ENCODE peak calls at places on chromosomes 16 and 17, in four cellular contexts. One of them, this sample, is unnamed.

GRCh38 chr17:64599187-64599676 is 62.9 kb downstream of the SMURF2 start:
- DNase-seq in esophagus muscularis mucosa: no peak
- DNase-seq in uterus: no peak
- DNase-seq in bronchial epithelial cell: no peak
- DNase-seq in this sample: no peak

GRCh38 chr16:28324235-28324886 is 32.0 kb downstream of the SBK1 start:
- DNase-seq in bronchial epithelial cell: peak; percentile 67
- DNase-seq in uterus: no peak
- DNase-seq in esophagus muscularis mucosa: no peak
- DNase-seq in this sample: no peak

GRCh38 chr17:66165537-66166123 is 26.3 kb downstream of the CEP112 start:
- DNase-seq in bronchial epithelial cell: peak; percentile 55
- DNase-seq in uterus: no peak
- DNase-seq in esophagus muscularis mucosa: no peak
- DNase-seq in this sample: no peak

GRCh38 chr16:82882982-82883863 is 256.5 kb downstream of the CDH13 start:
- DNase-seq in uterus: no peak
- DNase-seq in esophagus muscularis mucosa: peak; percentile 68
- DNase-seq in bronchial epithelial cell: no peak
- DNase-seq in this sample: no peak

GRCh38 chr16:72554935-72555334 is 383.0 kb upstream of the PMFBP1 start:
- DNase-seq in esophagus muscularis mucosa: no peak
- DNase-seq in uterus: no peak
- DNase-seq in bronchial epithelial cell: peak; percentile 51
- DNase-seq in this sample: no peak

GRCh38 chr17:36674278-36674650 is 72.9 kb downstream of the MRM1 start:
- DNase-seq in esophagus muscularis mucosa: no peak
- DNase-seq in bronchial epithelial cell: no peak
- DNase-seq in uterus: no peak
- DNase-seq in this sample: no peak

GRCh38 chr17:82445542-82445941 is 5.0 kb downstream of the CYBC1 start:
- DNase-seq in bronchial epithelial cell: no peak
- DNase-seq in esophagus muscularis mucosa: no peak
- DNase-seq in uterus: no peak
- DNase-seq in this sample: no peak

GRCh38 chr17:59901604-59902003 is 8.7 kb downstream of the RPS6KB1 start:
- DNase-seq in esophagus muscularis mucosa: no peak
- DNase-seq in bronchial epithelial cell: no peak
- DNase-seq in uterus: no peak
- DNase-seq in this sample: no peak

GRCh38 chr17:40542562-40543411 is 22.5 kb downstream of the CCR7 start:
- DNase-seq in uterus: peak; percentile 97
- DNase-seq in bronchial epithelial cell: peak; percentile 96
- DNase-seq in esophagus muscularis mucosa: peak; percentile 97
- DNase-seq in this sample: no peak

GRCh38 chr16:74100405-74101316 is 196.0 kb upstream of the PSMD7 start:
- DNase-seq in bronchial epithelial cell: no peak
- DNase-seq in uterus: no peak
- DNase-seq in esophagus muscularis mucosa: no peak
- DNase-seq in this sample: no peak

GRCh38 chr16:22670551-22670970 is 143.4 kb upstream of the HS3ST2 start:
- DNase-seq in uterus: no peak
- DNase-seq in bronchial epithelial cell: peak; percentile 18
- DNase-seq in esophagus muscularis mucosa: no peak
- DNase-seq in this sample: no peak

GRCh38 chr16:57446530-57447141 is 549 bp downstream of the CIAPIN1 start:
- DNase-seq in esophagus muscularis mucosa: no peak
- DNase-seq in bronchial epithelial cell: peak; percentile 24
- DNase-seq in uterus: peak; percentile 31
- DNase-seq in this sample: no peak

GRCh38 chr17:39325528-39326240 is 75.7 kb downstream of the FBXL20 start:
- DNase-seq in bronchial epithelial cell: no peak
- DNase-seq in esophagus muscularis mucosa: no peak
- DNase-seq in uterus: no peak
- DNase-seq in this sample: no peak

GRCh38 chr17:81954131-81955057 is 6.6 kb downstream of the NOTUM start:
- DNase-seq in bronchial epithelial cell: no peak
- DNase-seq in uterus: no peak
- DNase-seq in esophagus muscularis mucosa: no peak
- DNase-seq in this sample: no peak

GRCh38 chr16:14146445-14146844 is 75.3 kb downstream of the MRTFB start:
- DNase-seq in esophagus muscularis mucosa: no peak
- DNase-seq in uterus: no peak
- DNase-seq in bronchial epithelial cell: no peak
- DNase-seq in this sample: no peak

DNA sequence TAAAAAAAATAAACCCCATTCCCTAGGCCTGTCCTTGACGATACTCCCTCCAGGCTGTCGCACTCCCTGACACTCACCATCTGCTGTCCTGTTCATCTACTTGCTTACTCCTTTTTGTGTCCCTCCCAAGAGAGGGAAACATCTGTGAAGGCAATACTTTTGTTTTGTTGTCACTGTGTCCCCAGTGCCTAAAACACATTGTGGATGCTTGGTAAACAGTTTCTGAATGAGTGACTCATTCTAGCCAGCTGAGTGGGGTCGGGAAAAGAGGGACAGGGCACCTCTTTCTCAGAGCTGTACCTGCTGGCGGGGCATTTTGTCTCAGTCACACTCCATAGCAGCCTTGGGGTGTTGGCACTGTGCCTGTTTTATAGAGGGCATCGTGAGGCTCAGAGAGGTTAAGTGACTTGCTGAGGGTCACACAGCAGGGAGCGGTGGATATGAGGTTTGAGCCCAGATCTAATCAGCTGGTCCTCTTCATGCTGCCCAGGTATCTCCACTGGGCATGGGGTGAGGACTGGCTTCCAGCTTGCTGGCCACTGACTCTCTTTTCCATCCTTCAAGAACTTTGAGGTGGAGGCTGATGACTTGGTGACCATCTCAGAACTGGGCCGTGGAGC is 15.6 kb downstream of the MAP2K3 start:
- DNase-seq in esophagus muscularis mucosa: no peak
- DNase-seq in uterus: no peak
- DNase-seq in bronchial epithelial cell: no peak
- DNase-seq in this sample: no peak
- H3K36me3 ChIP-seq in esophagus muscularis mucosa: peaks cover 71% of the 10 kb centered on the region
- H3K36me3 ChIP-seq in uterus: no peaks in the 10 kb centered on the region
- H3K36me3 ChIP-seq in bronchial epithelial cell: peaks cover 26% of the 10 kb centered on the region
- H3K36me3 ChIP-seq in this sample: no peaks in the 10 kb centered on the region

GRCh38 chr17:80906364-80907259 is 85.0 kb upstream of the CHMP6 start:
- DNase-seq in esophagus muscularis mucosa: no peak
- DNase-seq in uterus: no peak
- DNase-seq in bronchial epithelial cell: no peak
- DNase-seq in this sample: no peak
- H3K36me3 ChIP-seq in esophagus muscularis mucosa: peaks cover 89% of the 10 kb centered on the region
- H3K36me3 ChIP-seq in uterus: no peaks in the 10 kb centered on the region
- H3K36me3 ChIP-seq in bronchial epithelial cell: peaks cover 5% of the 10 kb centered on the region
- H3K36me3 ChIP-seq in this sample: no peaks in the 10 kb centered on the region

DNA sequence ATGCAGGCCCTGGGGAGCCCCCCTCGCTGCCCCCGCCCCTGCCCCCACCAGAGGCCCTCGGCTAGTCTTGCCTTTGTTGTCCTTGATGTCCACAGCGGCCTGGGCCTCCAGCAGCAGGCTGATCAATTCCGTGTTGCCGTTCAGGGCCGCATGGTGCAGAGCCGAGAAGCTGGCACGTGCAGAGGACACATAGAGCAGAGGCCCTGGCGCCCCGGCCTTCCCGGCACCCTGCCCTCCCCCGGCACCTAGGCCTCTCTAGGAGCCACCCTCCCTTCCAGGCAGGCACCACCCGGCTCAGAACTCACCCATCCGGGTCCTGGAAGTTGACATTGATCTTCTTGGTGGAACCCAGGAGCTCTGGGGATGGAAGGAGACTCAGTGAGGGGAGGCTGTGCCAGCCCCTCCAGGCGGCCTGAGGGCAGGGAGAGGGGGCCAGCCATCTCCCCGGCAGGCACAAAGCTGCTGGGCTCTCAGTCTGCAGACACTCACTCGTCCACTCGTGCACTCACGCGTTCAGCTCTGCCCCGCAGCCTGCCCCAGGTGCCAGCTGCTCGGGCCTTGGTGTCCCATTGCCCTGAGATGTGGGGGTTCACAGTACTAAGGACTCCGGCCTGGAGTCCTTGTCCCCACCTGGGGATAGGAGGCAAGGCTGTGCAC is 6.3 kb downstream of the CASKIN1 start:
- DNase-seq in uterus: no peak
- DNase-seq in bronchial epithelial cell: no peak
- DNase-seq in esophagus muscularis mucosa: no peak
- DNase-seq in this sample: no peak
- H3K36me3 ChIP-seq in uterus: no peaks in the 10 kb centered on the region
- H3K36me3 ChIP-seq in bronchial epithelial cell: no peaks in the 10 kb centered on the region
- H3K36me3 ChIP-seq in esophagus muscularis mucosa: no peaks in the 10 kb centered on the region
- H3K36me3 ChIP-seq in this sample: no peaks in the 10 kb centered on the region

DNA sequence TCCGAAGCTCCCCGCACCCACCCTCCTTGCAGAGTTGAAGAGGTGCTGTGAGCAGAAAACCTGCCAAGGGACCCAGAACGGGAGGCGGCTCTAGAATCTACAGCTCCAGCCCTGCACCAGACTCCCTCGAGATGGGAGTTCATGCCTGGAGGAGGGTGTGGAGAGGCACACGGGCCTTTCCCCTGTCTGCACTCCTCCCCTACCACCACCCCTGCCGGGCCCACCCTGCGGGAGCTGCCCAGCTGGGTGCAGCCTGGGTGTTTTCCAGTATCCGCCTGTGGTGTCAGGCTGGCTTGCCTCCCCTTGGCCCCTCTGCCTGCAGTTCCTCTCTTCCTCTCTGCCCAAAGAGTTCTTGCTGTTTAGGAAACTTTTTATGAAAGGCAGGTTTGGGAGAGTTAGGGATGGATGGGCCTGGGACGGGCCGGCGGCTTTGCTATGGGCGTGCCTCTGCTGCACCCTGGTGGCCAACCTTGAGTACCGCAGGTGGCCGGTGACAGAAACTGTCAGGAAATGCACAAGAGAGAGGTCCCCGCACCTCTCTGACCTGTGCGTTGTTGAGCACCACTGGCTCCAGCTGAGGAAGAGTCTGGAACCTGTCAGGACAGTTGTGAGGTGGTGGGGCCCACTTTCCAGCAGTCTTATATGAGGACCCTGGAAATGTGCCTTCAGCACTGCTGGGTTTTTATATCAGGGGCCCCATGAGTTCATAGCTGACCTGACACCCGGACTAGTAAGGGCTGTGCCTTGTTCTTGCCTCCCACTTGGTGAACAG is 354.1 kb downstream of the SEC14L1 start:
- DNase-seq in esophagus muscularis mucosa: no peak
- DNase-seq in bronchial epithelial cell: peak; percentile 48
- DNase-seq in uterus: peak; percentile 84
- DNase-seq in this sample: no peak
- H3K36me3 ChIP-seq in esophagus muscularis mucosa: peaks cover 95% of the 10 kb centered on the region
- H3K36me3 ChIP-seq in bronchial epithelial cell: peaks cover 62% of the 10 kb centered on the region
- H3K36me3 ChIP-seq in uterus: no peaks in the 10 kb centered on the region
- H3K36me3 ChIP-seq in this sample: peaks cover 6% of the 10 kb centered on the region

GRCh38 chr16:8585942-8586341 is 4.4 kb downstream of the TMEM114 start:
- DNase-seq in uterus: no peak
- DNase-seq in esophagus muscularis mucosa: no peak
- DNase-seq in bronchial epithelial cell: peak; percentile 19
- DNase-seq in this sample: no peak

GRCh38 chr16:8583199-8583598 is 7.1 kb downstream of the TMEM114 start:
- DNase-seq in bronchial epithelial cell: peak; percentile 46
- DNase-seq in esophagus muscularis mucosa: no peak
- DNase-seq in uterus: no peak
- DNase-seq in this sample: no peak

GRCh38 chr16:8583712-8584111 is 6.6 kb downstream of the TMEM114 start:
- DNase-seq in bronchial epithelial cell: no peak
- DNase-seq in esophagus muscularis mucosa: no peak
- DNase-seq in uterus: no peak
- DNase-seq in this sample: no peak

GRCh38 chr16:8579559-8579958 is 10.8 kb downstream of the TMEM114 start:
- DNase-seq in esophagus muscularis mucosa: no peak
- DNase-seq in uterus: no peak
- DNase-seq in bronchial epithelial cell: no peak
- DNase-seq in this sample: no peak

DNA sequence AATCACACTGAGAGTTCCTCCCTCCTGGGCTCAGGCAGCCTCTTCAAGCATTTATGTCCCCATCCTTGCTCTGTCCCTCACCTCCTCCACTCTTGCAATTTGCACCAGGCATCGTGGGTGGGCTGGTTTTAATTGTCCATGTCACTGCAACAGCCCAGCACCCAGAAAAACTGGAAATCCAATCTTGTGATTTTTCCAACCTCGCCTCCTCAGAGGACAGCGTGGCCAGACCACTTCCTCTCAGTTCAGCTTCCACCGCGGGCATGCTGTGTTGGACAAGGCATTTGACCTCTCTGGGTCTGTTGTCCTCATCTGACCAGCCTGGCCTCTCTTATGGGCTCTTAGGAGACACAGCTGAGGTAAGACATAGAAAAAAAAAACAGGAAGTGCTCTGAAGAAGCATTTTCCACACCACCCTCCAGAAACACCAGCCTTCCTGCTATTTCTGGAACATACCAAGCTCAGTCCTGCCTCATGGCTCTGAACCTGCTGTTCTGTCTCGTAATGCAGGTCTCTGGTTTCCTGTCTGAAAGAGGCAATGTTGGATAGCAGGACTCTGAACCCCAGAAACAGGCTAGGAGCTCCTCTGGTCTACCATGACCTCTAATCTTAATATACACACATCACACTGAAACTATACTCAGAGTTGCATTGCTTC is 8.3 kb downstream of the TMEM114 start:
- DNase-seq in esophagus muscularis mucosa: no peak
- DNase-seq in uterus: no peak
- DNase-seq in bronchial epithelial cell: no peak
- DNase-seq in this sample: peak; percentile 16
- H3K36me3 ChIP-seq in esophagus muscularis mucosa: no peaks in the 10 kb centered on the region
- H3K36me3 ChIP-seq in uterus: no peaks in the 10 kb centered on the region
- H3K36me3 ChIP-seq in bronchial epithelial cell: no peaks in the 10 kb centered on the region
- H3K36me3 ChIP-seq in this sample: no peaks in the 10 kb centered on the region